ENCODE peak calls at places on chromosomes 4 and X, in five cellular contexts. K is H1, X is HEK293T, G is HepG2, B is NT2/D1. L is an unnamed sample.

GRCh38 chr4:61200991-61201526 is 933 bp downstream of the ADGRL3 start:
- DNase-seq in K (no peak), X (peak), G (no peak), B (no peak), L (no peak)

GRCh38 chr4:76420901-76421581 is at the start of gene CCDC158:
- DNase-seq in K (no peak), X (no peak), G (no peak), B (no peak), L (no peak)

GRCh38 chr4:122873752-122874151 is 47.1 kb downstream of the FGF2 start:
- DNase-seq in K (no peak), X (no peak), G (no peak), B (no peak), L (no peak)

GRCh38 chrX:130170752-130171445 is 863 bp upstream of the RAB33A start:
- DNase-seq in K (no peak), X (no peak), G (no peak), B (no peak), L (peak)

GRCh38 chrX:153731117-153731844 is 6.6 kb downstream of the ABCD1 start:
- DNase-seq in K (no peak), X (no peak), G (peak), B (no peak), L (no peak)

GRCh38 chr4:103050736-103051436 is 25.7 kb downstream of the SLC9B2 start:
- DNase-seq in K (no peak), X (no peak), G (no peak), B (no peak), L (no peak)

GRCh38 chrX:107135076-107135964 is 16.7 kb upstream of the RBM41 start:
- DNase-seq in K (no peak), X (no peak), G (peak), B (no peak), L (no peak)

GRCh38 chr4:169658970-169659735 is 38.8 kb downstream of the CLCN3 start:
- DNase-seq in K (no peak), X (no peak), G (no peak), B (no peak), L (no peak)

GRCh38 chrX:143306991-143307965 is 210.0 kb downstream of the SPANXN3 start:
- DNase-seq in K (no peak), X (no peak), G (no peak), B (no peak), L (no peak)

GRCh38 chr4:76214269-76214628 is 625 bp upstream of the SCARB2 start:
- DNase-seq in K (no peak), X (no peak), G (no peak), B (no peak), L (no peak)

GRCh38 chr4:114780205-114780604 is 181.6 kb downstream of the UGT8 start:
- DNase-seq in K (no peak), X (peak), G (peak), B (peak), L (no peak)

GRCh38 chr4:163949976-163950601 is 455.6 kb downstream of the TMA16 start:
- DNase-seq in K (no peak), X (no peak), G (no peak), B (no peak), L (no peak)

GRCh38 chrX:38768079-38768478 is 33.2 kb upstream of the MID1IP1 start:
- DNase-seq in K (no peak), X (peak), G (no peak), B (no peak), L (no peak)

GRCh38 chr4:186260117-186260503 is 5.9 kb upstream of the F11 start:
- DNase-seq in K (no peak), X (no peak), G (peak), B (no peak), L (no peak)

GRCh38 chr4:41832961-41833360 is 84.4 kb upstream of the PHOX2B start:
- DNase-seq in K (no peak), X (no peak), G (no peak), B (no peak), L (no peak)

GRCh38 chr4:1285151-1285789 is 4.4 kb upstream of the MAEA start:
- DNase-seq in K (no peak), X (no peak), G (no peak), B (no peak), L (no peak)

GRCh38 chr4:156685308-156685707 is 286.3 kb downstream of the PDGFC start:
- DNase-seq in K (no peak), X (no peak), G (no peak), B (no peak), L (no peak)

GRCh38 chrX:63932907-63933306 is 147.9 kb upstream of the ARHGEF9 start:
- DNase-seq in K (no peak), X (no peak), G (no peak), B (no peak), L (no peak)

GRCh38 chr4:138449938-138450337 is 207.8 kb upstream of the SLC7A11 start:
- DNase-seq in K (no peak), X (no peak), G (no peak), B (no peak), L (no peak)
- TF ChIP-seq SUZ12 in K (no peak), X (no peak), G (no peak), B (no peak), L (no peak)

GRCh38 chr4:106365613-106366012 is 3.0 kb downstream of the GIMD1 start:
- DNase-seq in K (no peak), X (no peak), G (peak), B (no peak), L (no peak)
- TF ChIP-seq SUZ12 in K (no peak), X (no peak), G (no peak), B (no peak), L (no peak)

GRCh38 chrX:109954333-109954732 is 48.6 kb upstream of the TMEM164 start:
- DNase-seq in K (no peak), X (no peak), G (no peak), B (no peak), L (no peak)
- TF ChIP-seq SUZ12 in K (no peak), X (no peak), G (no peak), B (no peak), L (no peak)

GRCh38 chrX:109716431-109717028 is 16.5 kb downstream of the ACSL4 start:
- DNase-seq in K (no peak), X (no peak), G (no peak), B (no peak), L (no peak)
- TF ChIP-seq SUZ12 in K (no peak), X (no peak), G (no peak), B (no peak), L (no peak)

GRCh38 chrX:134717698-134718328 is 59.5 kb upstream of the PLAC1 start:
- DNase-seq in K (no peak), X (no peak), G (no peak), B (no peak), L (no peak)

GRCh38 chrX:134721766-134722532 is 63.7 kb upstream of the PLAC1 start:
- DNase-seq in K (no peak), X (no peak), G (no peak), B (no peak), L (no peak)

GRCh38 chrX:134715930-134716619 is 57.8 kb upstream of the PLAC1 start:
- DNase-seq in K (no peak), X (no peak), G (no peak), B (no peak), L (no peak)

GRCh38 chrX:134716620-134717012 is 58.3 kb upstream of the PLAC1 start:
- DNase-seq in K (no peak), X (no peak), G (no peak), B (no peak), L (no peak)

GRCh38 chrX:134718329-134719317 is 60.4 kb upstream of the PLAC1 start:
- DNase-seq in K (no peak), X (peak), G (no peak), B (no peak), L (peak)
- TF ChIP-seq SUZ12 in K (no peak), X (no peak), G (no peak), B (no peak), L (no peak)

L was measured in GM12878.